ENCODE peak calls at places on chromosomes 12 and 14, in eight cellular contexts. E is cardiac muscle cell; W is endothelial cell of umbilical vein; L is AG04450; J is endodermal cell; D is CD8-positive, alpha-beta T cell; G is psoas muscle; Q is neural progenitor cell. X is an unnamed sample. For H3K9me3, the result is how much of the 10 kb centered on the place peaks cover.

GRCh38 chr12:80593766-80594165 is 113.7 kb upstream of the MYF6 start:
- DNase-seq in L (peak), Q (no peak), G (no peak), W (no peak), J (no peak), E (peak), D (no peak), X (no peak)

GRCh38 chr12:52600071-52600470 is 1.2 kb downstream of the KRT72 start:
- DNase-seq in L (no peak), W (no peak), E (no peak), Q (no peak), G (no peak), J (peak), D (no peak), X (no peak)

GRCh38 chr14:99685061-99685995 is 1.2 kb downstream of the CYP46A1 start:
- DNase-seq in D (peak), J (peak), Q (peak), G (no peak), W (no peak), E (no peak), L (no peak), X (no peak)

GRCh38 chr14:104734991-104735779 is 11.2 kb downstream of the ADSS1 start:
- DNase-seq in E (no peak), Q (no peak), W (no peak), G (peak), L (no peak), J (no peak), D (no peak), X (no peak)

GRCh38 chr12:118680361-118680963 is 300.9 kb upstream of the SRRM4 start:
- DNase-seq in G (no peak), J (peak), L (no peak), Q (peak), D (no peak), E (no peak), W (no peak), X (no peak)

GRCh38 chr12:11978985-11979384 is 91.8 kb upstream of the BCL2L14 start:
- DNase-seq in G (no peak), L (no peak), E (no peak), Q (no peak), J (no peak), W (no peak), D (no peak), X (no peak)

GRCh38 chr14:92914087-92914656 is 8.8 kb upstream of the CHGA start:
- DNase-seq in G (no peak), E (peak), D (no peak), W (peak), Q (peak), J (peak), L (no peak), X (no peak)

GRCh38 chr12:80821513-80822000 is 104.8 kb downstream of the MYF5 start:
- DNase-seq in J (peak), L (no peak), D (no peak), Q (peak), E (no peak), W (no peak), G (no peak), X (no peak)

GRCh38 chr14:73392329-73393257 is 65.8 kb downstream of the NUMB start:
- DNase-seq in D (no peak), J (no peak), E (no peak), G (no peak), W (no peak), L (no peak), Q (no peak), X (no peak)

GRCh38 chr12:109517619-109518018 is 40.2 kb downstream of the UBE3B start:
- DNase-seq in G (no peak), J (peak), Q (no peak), E (no peak), L (no peak), D (no peak), W (no peak), X (no peak)

GRCh38 chr14:29971101-29971500 is 43.5 kb upstream of the PRKD1 start:
- DNase-seq in G (no peak), W (no peak), E (no peak), J (no peak), L (no peak), Q (no peak), D (no peak), X (no peak)
- H3K9me3 ChIP-seq in G (under half), W (under half), E (under half), J (under half), L (under half), Q (under half), D (under half), X (under half)

GRCh38 chr12:116646901-116647300 is 87.7 kb downstream of the MAP1LC3B2 start:
- DNase-seq in W (no peak), E (no peak), Q (no peak), J (no peak), G (no peak), D (no peak), L (no peak), X (no peak)
- H3K9me3 ChIP-seq in W (under half), E (under half), Q (under half), J (under half), G (under half), D (under half), L (under half), X (under half)

GRCh38 chr14:105818712-105819005 is 292.3 kb downstream of the TMEM121 start:
- DNase-seq in Q (no peak), J (no peak), D (no peak), W (no peak), E (no peak), L (no peak), G (no peak), X (no peak)

GRCh38 chr14:105817971-105818711 is 291.8 kb downstream of the TMEM121 start:
- DNase-seq in L (no peak), D (no peak), G (no peak), J (no peak), W (no peak), Q (no peak), E (no peak), X (no peak)
- H3K9me3 ChIP-seq in L (half or more), D (under half), G (under half), J (half or more), W (under half), Q (under half), E (under half), X (under half)

DNA sequence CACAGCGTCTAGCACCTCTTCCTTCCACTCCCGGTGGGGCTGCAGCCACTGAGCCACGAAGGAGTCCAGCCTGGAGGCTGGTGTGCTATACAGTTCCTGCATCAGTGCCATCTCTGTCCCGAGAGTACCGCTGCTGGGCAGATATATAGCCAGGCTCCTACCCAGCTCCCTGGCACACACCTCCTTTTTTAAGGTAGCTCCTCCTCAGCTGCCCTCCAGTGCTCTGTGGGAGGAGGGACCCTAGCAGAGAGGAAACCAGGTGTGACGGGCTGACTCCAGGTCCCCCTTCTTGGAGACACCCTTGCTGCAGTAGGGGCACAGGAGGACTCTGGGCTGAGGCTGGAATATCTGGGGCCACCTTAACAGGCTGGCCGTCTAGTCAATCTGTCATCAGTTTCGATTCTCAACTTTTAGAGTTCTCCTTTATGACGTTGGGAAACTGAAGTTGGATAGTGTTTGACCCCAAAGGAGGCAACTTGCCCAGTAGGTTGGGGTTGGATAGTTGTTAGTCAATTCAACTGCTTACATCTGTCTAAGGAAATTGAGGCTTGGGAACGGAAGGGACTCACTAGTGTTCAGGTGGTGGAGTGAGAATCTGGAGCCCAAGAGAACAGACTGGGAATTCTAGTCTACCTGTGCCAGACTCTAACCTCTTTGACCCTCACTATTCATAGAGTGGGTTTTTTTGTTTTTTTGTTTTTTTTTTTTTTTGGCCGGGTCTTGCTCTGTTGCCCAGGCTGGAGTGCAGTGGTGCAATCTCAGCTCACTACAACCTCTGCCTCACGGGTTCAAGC is at the start of gene OASL:
- DNase-seq in J (no peak), W (peak), L (no peak), G (no peak), Q (no peak), D (peak), E (peak), X (peak)
- H3K9me3 ChIP-seq in J (under half), W (under half), L (under half), G (under half), Q (under half), D (under half), E (under half), X (under half)

GRCh38 chr12:34305176-34305575 is 282.9 kb downstream of the ALG10 start:
- DNase-seq in Q (no peak), W (no peak), D (no peak), G (no peak), L (no peak), E (no peak), J (no peak), X (no peak)
- H3K9me3 ChIP-seq in Q (under half), W (under half), D (under half), G (under half), L (half or more), E (under half), J (half or more), X (under half)

GRCh38 chr14:53226553-53226952 is 73.4 kb upstream of the DDHD1 start:
- DNase-seq in Q (no peak), E (peak), J (no peak), D (no peak), G (peak), W (no peak), L (no peak), X (no peak)

GRCh38 chr14:53228966-53229365 is 75.8 kb upstream of the DDHD1 start:
- DNase-seq in J (no peak), E (no peak), G (no peak), W (no peak), L (no peak), D (no peak), Q (no peak), X (no peak)

GRCh38 chr14:53231166-53231565 is 78.0 kb upstream of the DDHD1 start:
- DNase-seq in L (no peak), J (no peak), D (no peak), G (no peak), E (no peak), Q (no peak), W (no peak), X (no peak)

DNA sequence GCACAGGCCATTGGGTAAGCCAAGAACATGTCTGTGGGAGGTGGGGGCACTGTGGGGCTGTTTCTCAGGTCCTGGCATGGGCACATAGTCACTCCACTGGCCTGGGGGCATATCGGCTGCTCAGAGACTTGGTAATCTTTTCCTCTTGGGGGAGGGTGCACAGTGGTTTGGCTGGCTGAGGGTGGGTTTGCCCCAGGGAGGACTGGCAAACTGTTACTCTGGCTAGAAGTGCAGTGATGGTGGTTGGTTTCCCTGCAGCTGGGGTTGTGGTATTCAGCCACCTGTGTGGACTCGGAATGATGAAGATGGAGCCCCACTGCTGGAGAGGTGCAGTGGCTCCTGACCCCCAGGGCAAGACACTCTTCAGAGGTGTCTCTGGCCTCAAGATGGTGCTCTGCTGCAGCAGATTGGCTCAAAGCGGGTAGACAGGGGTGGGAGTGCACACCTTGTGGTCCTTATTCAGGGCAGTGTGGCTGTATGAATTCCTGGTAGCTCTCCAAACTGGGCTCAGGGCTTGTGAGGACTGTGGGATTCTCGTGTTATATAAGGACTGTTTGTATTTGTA is 74.1 kb upstream of the DDHD1 start:
- DNase-seq in L (no peak), J (no peak), D (no peak), G (no peak), E (no peak), Q (no peak), W (no peak), X (no peak)
- H3K9me3 ChIP-seq in L (under half), J (under half), D (under half), G (under half), E (under half), Q (under half), W (under half), X (under half)